ENCODE peak calls at places on chromosomes 2 and 18, in five cellular contexts. One of them, this sample, is unnamed.

GRCh38 chr2:86174445-86174844 is 20.8 kb downstream of the IMMT start:
- DNase-seq in astrocyte of the cerebellum: no peak
- DNase-seq in GM06990: no peak
- DNase-seq in colonic mucosa: no peak
- DNase-seq in CD4-positive, alpha-beta T cell: no peak
- DNase-seq in this sample: no peak

GRCh38 chr2:69316550-69316949 is 70.5 kb downstream of the GFPT1 start:
- DNase-seq in colonic mucosa: no peak
- DNase-seq in GM06990: no peak
- DNase-seq in CD4-positive, alpha-beta T cell: no peak
- DNase-seq in astrocyte of the cerebellum: no peak
- DNase-seq in this sample: no peak

GRCh38 chr18:30675905-30676620 is 366.5 kb downstream of the DSC3 start:
- DNase-seq in colonic mucosa: no peak
- DNase-seq in astrocyte of the cerebellum: no peak
- DNase-seq in GM06990: no peak
- DNase-seq in CD4-positive, alpha-beta T cell: no peak
- DNase-seq in this sample: no peak

GRCh38 chr18:5890261-5890605 is 5.1 kb downstream of the TMEM200C start:
- DNase-seq in GM06990: no peak
- DNase-seq in CD4-positive, alpha-beta T cell: no peak
- DNase-seq in astrocyte of the cerebellum: no peak
- DNase-seq in colonic mucosa: no peak
- DNase-seq in this sample: no peak

GRCh38 chr18:27004056-27004829 is 138.7 kb upstream of the AQP4 start:
- DNase-seq in colonic mucosa: no peak
- DNase-seq in astrocyte of the cerebellum: no peak
- DNase-seq in CD4-positive, alpha-beta T cell: no peak
- DNase-seq in GM06990: no peak
- DNase-seq in this sample: no peak

GRCh38 chr2:20350105-20350712 is 435 bp downstream of the PUM2 start:
- DNase-seq in GM06990: peak; percentile 81
- DNase-seq in astrocyte of the cerebellum: no peak
- DNase-seq in colonic mucosa: peak; percentile 59
- DNase-seq in CD4-positive, alpha-beta T cell: peak; percentile 53
- DNase-seq in this sample: no peak

GRCh38 chr2:205115516-205115915 is 566.8 kb upstream of the NRP2 start:
- DNase-seq in GM06990: no peak
- DNase-seq in colonic mucosa: no peak
- DNase-seq in astrocyte of the cerebellum: no peak
- DNase-seq in CD4-positive, alpha-beta T cell: no peak
- DNase-seq in this sample: no peak

GRCh38 chr2:144131042-144131441 is 388.9 kb downstream of the ZEB2 start:
- DNase-seq in CD4-positive, alpha-beta T cell: no peak
- DNase-seq in astrocyte of the cerebellum: no peak
- DNase-seq in colonic mucosa: no peak
- DNase-seq in GM06990: no peak
- DNase-seq in this sample: no peak

GRCh38 chr2:74462786-74463105 is 2.4 kb downstream of the MOGS start:
- DNase-seq in CD4-positive, alpha-beta T cell: no peak
- DNase-seq in GM06990: no peak
- DNase-seq in astrocyte of the cerebellum: no peak
- DNase-seq in colonic mucosa: no peak
- DNase-seq in this sample: no peak

GRCh38 chr2:54845514-54845913 is 122.1 kb downstream of the EML6 start:
- DNase-seq in GM06990: no peak
- DNase-seq in colonic mucosa: no peak
- DNase-seq in CD4-positive, alpha-beta T cell: no peak
- DNase-seq in astrocyte of the cerebellum: no peak
- DNase-seq in this sample: no peak

GRCh38 chr2:190853659-190854386 is 26.8 kb upstream of the GLS start:
- DNase-seq in CD4-positive, alpha-beta T cell: no peak
- DNase-seq in astrocyte of the cerebellum: no peak
- DNase-seq in GM06990: no peak
- DNase-seq in colonic mucosa: no peak
- DNase-seq in this sample: no peak

GRCh38 chr2:45000921-45001628 is 8.2 kb downstream of the SIX2 start:
- DNase-seq in colonic mucosa: no peak
- DNase-seq in GM06990: no peak
- DNase-seq in CD4-positive, alpha-beta T cell: no peak
- DNase-seq in astrocyte of the cerebellum: no peak
- DNase-seq in this sample: no peak

GRCh38 chr2:212970132-212970531 is 181.3 kb downstream of the IKZF2 start:
- DNase-seq in astrocyte of the cerebellum: no peak
- DNase-seq in CD4-positive, alpha-beta T cell: no peak
- DNase-seq in colonic mucosa: no peak
- DNase-seq in GM06990: no peak
- DNase-seq in this sample: no peak

GRCh38 chr2:124027182-124027581 is 2.1 kb downstream of the CNTNAP5 start:
- DNase-seq in astrocyte of the cerebellum: no peak
- DNase-seq in GM06990: no peak
- DNase-seq in CD4-positive, alpha-beta T cell: no peak
- DNase-seq in colonic mucosa: no peak
- DNase-seq in this sample: no peak

GRCh38 chr2:26068602-26069298 is 34.9 kb downstream of the RAB10 start:
- DNase-seq in astrocyte of the cerebellum: peak; percentile 77
- DNase-seq in GM06990: peak; percentile 59
- DNase-seq in colonic mucosa: no peak
- DNase-seq in CD4-positive, alpha-beta T cell: peak; percentile 30
- DNase-seq in this sample: no peak

GRCh38 chr2:111145951-111146350 is 25.2 kb downstream of the BCL2L11 start:
- DNase-seq in CD4-positive, alpha-beta T cell: no peak
- DNase-seq in astrocyte of the cerebellum: no peak
- DNase-seq in colonic mucosa: no peak
- DNase-seq in GM06990: no peak
- DNase-seq in this sample: no peak

GRCh38 chr2:191247381-191248057 is 2.3 kb downstream of the MYO1B start:
- DNase-seq in astrocyte of the cerebellum: peak; percentile 77
- DNase-seq in CD4-positive, alpha-beta T cell: no peak
- DNase-seq in colonic mucosa: peak; percentile 76
- DNase-seq in GM06990: no peak
- DNase-seq in this sample: no peak

GRCh38 chr18:8501044-8501443 is 108.2 kb upstream of the RAB12 start:
- DNase-seq in colonic mucosa: no peak
- DNase-seq in astrocyte of the cerebellum: no peak
- DNase-seq in CD4-positive, alpha-beta T cell: no peak
- DNase-seq in GM06990: no peak
- DNase-seq in this sample: no peak

GRCh38 chr2:73897240-73897583 is 4.4 kb downstream of the ACTG2 start:
- DNase-seq in CD4-positive, alpha-beta T cell: no peak
- DNase-seq in GM06990: no peak
- DNase-seq in colonic mucosa: no peak
- DNase-seq in astrocyte of the cerebellum: no peak
- DNase-seq in this sample: no peak

GRCh38 chr18:39274535-39274934 is 1708.9 kb upstream of the CELF4 start:
- DNase-seq in GM06990: no peak
- DNase-seq in astrocyte of the cerebellum: no peak
- DNase-seq in colonic mucosa: no peak
- DNase-seq in CD4-positive, alpha-beta T cell: no peak
- DNase-seq in this sample: no peak
- TF ChIP-seq CTCF in GM06990: no peak
- TF ChIP-seq CTCF in astrocyte of the cerebellum: no peak
- TF ChIP-seq CTCF in colonic mucosa: no peak
- TF ChIP-seq CTCF in CD4-positive, alpha-beta T cell: no peak
- TF ChIP-seq CTCF in this sample: no peak

DNA sequence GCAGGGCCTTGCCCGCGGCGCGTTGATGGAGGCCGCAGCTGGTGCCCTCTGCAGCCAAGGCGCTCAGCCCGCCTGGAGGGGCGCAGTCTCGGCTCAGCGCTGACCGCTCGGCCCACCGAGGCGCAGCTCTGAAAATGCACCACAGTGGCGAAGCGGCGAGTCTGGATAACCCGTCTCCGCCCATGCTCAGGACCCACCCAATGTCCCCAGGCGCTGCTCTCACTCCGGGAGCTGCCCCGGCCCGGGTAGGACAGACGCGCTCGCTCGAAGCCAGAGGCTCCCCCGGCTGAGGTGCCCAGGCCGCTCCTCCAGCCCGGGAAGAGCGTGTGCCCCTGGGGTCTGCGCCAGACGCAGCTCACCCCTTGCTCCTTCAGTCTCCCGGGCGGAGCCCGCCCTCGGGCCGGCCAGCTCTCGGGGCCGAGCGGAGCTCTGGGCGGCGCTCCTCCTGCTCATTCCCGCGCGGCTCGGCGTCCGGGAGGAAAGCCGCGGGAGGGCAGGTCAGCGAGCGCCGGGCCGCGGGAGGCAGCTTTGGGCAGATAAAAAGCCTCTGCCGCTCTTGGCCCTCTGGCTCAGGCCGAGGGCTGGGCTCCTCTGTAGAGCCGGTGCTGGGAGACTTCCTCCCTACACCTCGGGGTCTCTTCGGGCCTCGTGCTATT is 1.6 kb upstream of the TBR1 start:
- DNase-seq in GM06990: no peak
- DNase-seq in colonic mucosa: peak; percentile 37
- DNase-seq in CD4-positive, alpha-beta T cell: no peak
- DNase-seq in astrocyte of the cerebellum: no peak
- DNase-seq in this sample: no peak
- TF ChIP-seq CTCF in GM06990: peak; percentile 14
- TF ChIP-seq CTCF in colonic mucosa: no peak
- TF ChIP-seq CTCF in CD4-positive, alpha-beta T cell: no peak
- TF ChIP-seq CTCF in astrocyte of the cerebellum: peak; percentile 24
- TF ChIP-seq CTCF in this sample: no peak

DNA sequence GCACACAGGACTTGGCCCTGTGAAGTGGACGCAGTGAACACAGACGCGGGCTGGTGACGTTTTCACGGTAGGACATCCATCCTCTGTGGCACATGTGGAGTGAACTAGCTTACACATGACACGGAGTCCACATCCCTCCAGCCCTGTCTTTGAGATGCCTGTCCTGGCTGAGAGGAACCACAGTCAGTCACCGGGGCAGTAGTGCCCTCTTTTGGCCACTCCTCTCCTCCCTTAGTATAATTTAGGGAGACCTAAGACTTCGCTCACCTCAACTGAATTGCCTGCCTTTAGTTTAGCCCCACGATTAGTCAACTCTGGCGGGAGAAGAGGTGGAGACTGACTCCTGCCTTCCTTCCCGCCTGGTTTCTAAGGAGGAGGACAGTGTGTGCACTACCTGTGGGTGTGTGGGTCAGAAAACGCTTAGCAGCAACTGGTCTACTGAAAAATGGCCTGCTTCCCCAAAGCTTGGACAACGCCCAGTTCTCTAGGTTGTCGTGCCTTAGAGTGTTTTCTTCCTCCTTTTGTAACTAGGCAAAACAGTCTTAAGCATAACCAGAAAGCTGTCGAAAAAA is 70.6 kb downstream of the MBP start:
- DNase-seq in astrocyte of the cerebellum: no peak
- DNase-seq in colonic mucosa: no peak
- DNase-seq in CD4-positive, alpha-beta T cell: no peak
- DNase-seq in GM06990: no peak
- DNase-seq in this sample: no peak
- TF ChIP-seq CTCF in astrocyte of the cerebellum: no peak
- TF ChIP-seq CTCF in colonic mucosa: no peak
- TF ChIP-seq CTCF in CD4-positive, alpha-beta T cell: no peak
- TF ChIP-seq CTCF in GM06990: peak; percentile 40
- TF ChIP-seq CTCF in this sample: no peak

DNA sequence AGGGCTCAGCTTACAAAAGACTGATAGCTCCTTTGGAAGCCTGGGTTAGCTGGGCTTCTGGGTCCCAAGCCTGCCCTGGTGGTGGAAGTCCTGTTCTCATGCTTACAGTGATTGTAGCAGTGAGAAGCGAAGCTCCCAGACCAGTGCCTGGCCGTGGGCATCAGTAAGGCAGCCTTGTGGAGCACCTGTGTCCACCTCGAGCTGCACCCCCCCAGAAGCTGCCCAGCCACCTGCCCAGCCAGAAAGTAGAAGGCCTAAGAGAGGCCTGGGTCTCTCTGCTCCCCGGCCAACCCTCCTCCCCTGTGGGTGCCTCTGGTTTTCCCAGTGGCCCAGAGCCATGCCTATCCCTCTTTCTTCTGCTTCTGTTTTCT is 10.5 kb downstream of the GLI2 start:
- DNase-seq in astrocyte of the cerebellum: no peak
- DNase-seq in CD4-positive, alpha-beta T cell: no peak
- DNase-seq in colonic mucosa: peak; percentile 12
- DNase-seq in GM06990: no peak
- DNase-seq in this sample: no peak
- TF ChIP-seq CTCF in astrocyte of the cerebellum: no peak
- TF ChIP-seq CTCF in CD4-positive, alpha-beta T cell: no peak
- TF ChIP-seq CTCF in colonic mucosa: no peak
- TF ChIP-seq CTCF in GM06990: no peak
- TF ChIP-seq CTCF in this sample: no peak

GRCh38 chr2:9342659-9343058 is 80.7 kb downstream of the ITGB1BP1 start:
- DNase-seq in astrocyte of the cerebellum: no peak
- DNase-seq in CD4-positive, alpha-beta T cell: no peak
- DNase-seq in GM06990: no peak
- DNase-seq in colonic mucosa: no peak
- DNase-seq in this sample: no peak

GRCh38 chr2:9344434-9344833 is 78.9 kb downstream of the ITGB1BP1 start:
- DNase-seq in astrocyte of the cerebellum: no peak
- DNase-seq in CD4-positive, alpha-beta T cell: no peak
- DNase-seq in colonic mucosa: no peak
- DNase-seq in GM06990: no peak
- DNase-seq in this sample: no peak

GRCh38 chr2:9345343-9345742 is 78.0 kb downstream of the ITGB1BP1 start:
- DNase-seq in GM06990: no peak
- DNase-seq in astrocyte of the cerebellum: no peak
- DNase-seq in CD4-positive, alpha-beta T cell: no peak
- DNase-seq in colonic mucosa: no peak
- DNase-seq in this sample: no peak

GRCh38 chr2:9341351-9341887 is 81.9 kb downstream of the ITGB1BP1 start:
- DNase-seq in astrocyte of the cerebellum: no peak
- DNase-seq in CD4-positive, alpha-beta T cell: no peak
- DNase-seq in colonic mucosa: no peak
- DNase-seq in GM06990: no peak
- DNase-seq in this sample: no peak

DNA sequence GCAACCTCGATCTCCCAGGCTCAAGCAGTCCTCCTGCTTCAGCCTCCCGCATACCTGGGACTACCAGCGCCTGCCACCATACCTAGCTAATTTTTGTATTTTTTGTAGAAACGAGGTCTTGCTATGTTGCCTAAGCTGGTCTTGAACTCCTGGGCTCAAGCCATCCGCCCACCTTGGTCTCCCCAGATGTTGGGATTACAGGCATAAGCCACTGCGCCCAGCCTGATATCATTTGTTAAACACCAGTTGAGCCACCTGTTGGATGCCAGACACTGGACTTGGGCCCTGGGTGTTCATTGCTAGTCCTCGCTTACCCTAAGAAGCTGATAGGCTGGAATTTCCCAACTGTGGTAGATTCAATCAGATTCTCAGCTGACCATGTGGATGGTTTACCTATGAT is 79.8 kb downstream of the ITGB1BP1 start:
- DNase-seq in CD4-positive, alpha-beta T cell: no peak
- DNase-seq in GM06990: no peak
- DNase-seq in colonic mucosa: no peak
- DNase-seq in astrocyte of the cerebellum: no peak
- DNase-seq in this sample: no peak
- TF ChIP-seq CTCF in CD4-positive, alpha-beta T cell: no peak
- TF ChIP-seq CTCF in GM06990: no peak
- TF ChIP-seq CTCF in colonic mucosa: no peak
- TF ChIP-seq CTCF in astrocyte of the cerebellum: no peak
- TF ChIP-seq CTCF in this sample: no peak

This sample was measured in omental fat pad.